ENCODE peak calls at places on chromosomes 12 and 14, in ten cellular contexts. One of them, this sample, is unnamed.

GRCh38 chr14:89956294-89957009 is 725 bp downstream of the TDP1 start:
- DNase-seq in ovary: peak
- DNase-seq in stomach: peak
- DNase-seq in A549: no peak
- DNase-seq in H1: no peak
- DNase-seq in sigmoid colon: peak
- DNase-seq in suprapubic skin: peak
- DNase-seq in K562: peak
- DNase-seq in transverse colon: peak
- DNase-seq in HepG2: peak
- DNase-seq in this sample: no peak

GRCh38 chr14:98578204-98578603 is 693.8 kb downstream of the BCL11B start:
- DNase-seq in ovary: no peak
- DNase-seq in stomach: no peak
- DNase-seq in A549: no peak
- DNase-seq in H1: no peak
- DNase-seq in sigmoid colon: no peak
- DNase-seq in suprapubic skin: no peak
- DNase-seq in K562: no peak
- DNase-seq in transverse colon: no peak
- DNase-seq in HepG2: no peak
- DNase-seq in this sample: no peak

GRCh38 chr12:108337235-108338223 is 1.6 kb downstream of the CMKLR1 start:
- DNase-seq in ovary: no peak
- DNase-seq in stomach: no peak
- DNase-seq in A549: peak
- DNase-seq in H1: no peak
- DNase-seq in sigmoid colon: no peak
- DNase-seq in suprapubic skin: no peak
- DNase-seq in K562: peak
- DNase-seq in transverse colon: no peak
- DNase-seq in HepG2: peak
- DNase-seq in this sample: no peak

GRCh38 chr14:53190938-53191337 is 37.8 kb upstream of the DDHD1 start:
- DNase-seq in ovary: no peak
- DNase-seq in stomach: no peak
- DNase-seq in A549: no peak
- DNase-seq in H1: no peak
- DNase-seq in sigmoid colon: no peak
- DNase-seq in suprapubic skin: no peak
- DNase-seq in K562: no peak
- DNase-seq in transverse colon: no peak
- DNase-seq in HepG2: no peak
- DNase-seq in this sample: no peak

GRCh38 chr14:41521891-41522290 is 84.8 kb upstream of the LRFN5 start:
- DNase-seq in ovary: no peak
- DNase-seq in stomach: no peak
- DNase-seq in A549: no peak
- DNase-seq in H1: no peak
- DNase-seq in sigmoid colon: no peak
- DNase-seq in suprapubic skin: no peak
- DNase-seq in K562: no peak
- DNase-seq in transverse colon: no peak
- DNase-seq in HepG2: no peak
- DNase-seq in this sample: no peak

GRCh38 chr12:124828264-124829007 is 35.2 kb downstream of the SCARB1 start:
- DNase-seq in ovary: no peak
- DNase-seq in stomach: peak
- DNase-seq in A549: peak
- DNase-seq in H1: no peak
- DNase-seq in sigmoid colon: no peak
- DNase-seq in suprapubic skin: no peak
- DNase-seq in K562: no peak
- DNase-seq in transverse colon: peak
- DNase-seq in HepG2: peak
- DNase-seq in this sample: no peak

GRCh38 chr12:60279224-60279623 is 683.4 kb downstream of the SLC16A7 start:
- DNase-seq in ovary: no peak
- DNase-seq in stomach: no peak
- DNase-seq in A549: no peak
- DNase-seq in H1: no peak
- DNase-seq in sigmoid colon: no peak
- DNase-seq in suprapubic skin: no peak
- DNase-seq in K562: no peak
- DNase-seq in transverse colon: no peak
- DNase-seq in HepG2: no peak
- DNase-seq in this sample: no peak

GRCh38 chr14:58245562-58245961 is 919 bp downstream of the PSMA3 start:
- DNase-seq in ovary: no peak
- DNase-seq in stomach: no peak
- DNase-seq in A549: no peak
- DNase-seq in H1: no peak
- DNase-seq in sigmoid colon: no peak
- DNase-seq in suprapubic skin: no peak
- DNase-seq in K562: no peak
- DNase-seq in transverse colon: no peak
- DNase-seq in HepG2: no peak
- DNase-seq in this sample: no peak

GRCh38 chr12:53205747-53206146 is 1.3 kb downstream of the ITGB7 start:
- DNase-seq in ovary: no peak
- DNase-seq in stomach: peak
- DNase-seq in A549: no peak
- DNase-seq in H1: no peak
- DNase-seq in sigmoid colon: no peak
- DNase-seq in suprapubic skin: peak
- DNase-seq in K562: no peak
- DNase-seq in transverse colon: peak
- DNase-seq in HepG2: no peak
- DNase-seq in this sample: no peak

GRCh38 chr12:116121453-116121871 is 156.0 kb downstream of the MED13L start:
- DNase-seq in ovary: no peak
- DNase-seq in stomach: no peak
- DNase-seq in A549: no peak
- DNase-seq in H1: no peak
- DNase-seq in sigmoid colon: no peak
- DNase-seq in suprapubic skin: no peak
- DNase-seq in K562: no peak
- DNase-seq in transverse colon: no peak
- DNase-seq in HepG2: no peak
- DNase-seq in this sample: no peak

GRCh38 chr12:109165599-109165998 is 49.2 kb downstream of the ACACB start:
- DNase-seq in ovary: no peak
- DNase-seq in stomach: no peak
- DNase-seq in A549: no peak
- DNase-seq in H1: no peak
- DNase-seq in sigmoid colon: peak
- DNase-seq in suprapubic skin: no peak
- DNase-seq in K562: no peak
- DNase-seq in transverse colon: no peak
- DNase-seq in HepG2: no peak
- DNase-seq in this sample: no peak

GRCh38 chr14:21106506-21107359 is 5.9 kb downstream of the TMEM253 start:
- DNase-seq in ovary: peak
- DNase-seq in stomach: peak
- DNase-seq in A549: peak
- DNase-seq in H1: peak
- DNase-seq in sigmoid colon: peak
- DNase-seq in suprapubic skin: peak
- DNase-seq in K562: peak
- DNase-seq in transverse colon: peak
- DNase-seq in HepG2: peak
- DNase-seq in this sample: peak

GRCh38 chr12:44584625-44585024 is 291.5 kb downstream of the NELL2 start:
- DNase-seq in ovary: no peak
- DNase-seq in stomach: no peak
- DNase-seq in A549: no peak
- DNase-seq in H1: peak
- DNase-seq in sigmoid colon: no peak
- DNase-seq in suprapubic skin: no peak
- DNase-seq in K562: no peak
- DNase-seq in transverse colon: no peak
- DNase-seq in HepG2: no peak
- DNase-seq in this sample: no peak

GRCh38 chr12:106300761-106301160 is 1.8 kb upstream of the TCP11L2 start:
- DNase-seq in ovary: no peak
- DNase-seq in stomach: no peak
- DNase-seq in A549: no peak
- DNase-seq in H1: no peak
- DNase-seq in sigmoid colon: no peak
- DNase-seq in suprapubic skin: no peak
- DNase-seq in K562: no peak
- DNase-seq in transverse colon: no peak
- DNase-seq in HepG2: peak
- DNase-seq in this sample: no peak

DNA sequence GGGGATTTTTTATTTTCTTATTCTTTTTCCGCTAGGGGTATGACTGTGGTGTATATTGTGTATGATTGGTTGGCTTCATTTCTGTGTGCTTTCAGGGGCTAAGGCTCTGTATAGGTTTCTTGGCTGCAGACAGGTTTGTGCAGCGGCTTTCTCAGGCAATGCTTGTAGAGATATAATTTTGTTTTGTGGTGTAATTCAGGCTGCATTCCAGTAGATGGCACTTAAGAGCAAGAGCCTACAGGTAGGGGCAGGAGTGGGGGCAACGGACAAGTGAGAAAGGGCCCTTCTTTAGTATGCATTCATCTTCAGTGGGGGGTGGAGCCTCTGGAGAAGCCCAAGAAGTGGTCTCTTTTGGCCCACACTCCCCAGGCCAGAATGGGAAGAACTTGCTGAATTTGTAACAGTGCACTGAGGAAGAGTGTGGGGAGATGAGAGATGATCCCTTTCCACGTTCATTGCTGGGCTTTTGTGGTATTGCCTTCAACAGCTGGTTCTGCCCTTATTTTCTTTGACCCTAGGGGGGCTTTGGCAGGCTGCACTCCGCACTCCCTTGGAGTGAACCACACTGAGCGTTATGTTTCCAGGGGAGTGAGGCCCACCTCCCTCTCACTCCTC is 78.6 kb downstream of the IFNG-AS1 start:
- DNase-seq in ovary: no peak
- DNase-seq in stomach: no peak
- DNase-seq in A549: peak
- DNase-seq in H1: no peak
- DNase-seq in sigmoid colon: no peak
- DNase-seq in suprapubic skin: no peak
- DNase-seq in K562: peak
- DNase-seq in transverse colon: no peak
- DNase-seq in HepG2: peak
- DNase-seq in this sample: no peak
- TF ChIP-seq CTCF in ovary: no peak
- TF ChIP-seq CTCF in stomach: no peak
- TF ChIP-seq CTCF in A549: no peak
- TF ChIP-seq CTCF in H1: peak
- TF ChIP-seq CTCF in sigmoid colon: no peak
- TF ChIP-seq CTCF in suprapubic skin: no peak
- TF ChIP-seq CTCF in K562: peak
- TF ChIP-seq CTCF in transverse colon: no peak
- TF ChIP-seq CTCF in HepG2: peak
- TF ChIP-seq CTCF in this sample: no peak

DNA sequence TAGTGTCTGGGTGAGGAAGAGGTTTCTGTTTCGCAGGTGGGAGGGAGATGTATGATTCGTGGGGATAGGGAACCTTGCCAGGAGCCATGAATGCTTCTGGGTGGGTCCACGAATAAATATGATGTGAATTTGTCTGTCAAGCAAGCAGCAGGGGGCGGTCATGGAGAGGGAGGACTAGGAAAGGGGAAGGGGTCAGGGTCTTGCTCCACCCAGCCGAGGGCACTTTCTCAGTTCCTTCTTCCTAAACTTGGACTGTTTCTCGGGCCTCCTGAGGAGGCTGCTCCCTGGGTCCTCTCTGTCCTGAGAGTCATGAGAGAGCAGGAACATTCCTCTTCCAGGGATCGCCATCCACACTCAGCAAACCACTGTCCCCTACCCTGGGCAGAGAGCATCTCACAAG is 72.4 kb downstream of the LGMN start:
- DNase-seq in ovary: no peak
- DNase-seq in stomach: no peak
- DNase-seq in A549: no peak
- DNase-seq in H1: no peak
- DNase-seq in sigmoid colon: peak
- DNase-seq in suprapubic skin: no peak
- DNase-seq in K562: no peak
- DNase-seq in transverse colon: peak
- DNase-seq in HepG2: no peak
- DNase-seq in this sample: no peak
- H3K4me3 ChIP-seq in ovary: no peak
- H3K4me3 ChIP-seq in stomach: no peak
- H3K4me3 ChIP-seq in A549: no peak
- H3K4me3 ChIP-seq in H1: no peak
- H3K4me3 ChIP-seq in sigmoid colon: no peak
- H3K4me3 ChIP-seq in suprapubic skin: no peak
- H3K4me3 ChIP-seq in K562: no peak
- H3K4me3 ChIP-seq in transverse colon: no peak
- H3K4me3 ChIP-seq in HepG2: no peak
- H3K4me3 ChIP-seq in this sample: no peak

GRCh38 chr12:101619868-101620761 is 25.3 kb downstream of the MYBPC1 start:
- DNase-seq in ovary: no peak
- DNase-seq in stomach: peak
- DNase-seq in A549: no peak
- DNase-seq in H1: no peak
- DNase-seq in sigmoid colon: no peak
- DNase-seq in suprapubic skin: no peak
- DNase-seq in K562: no peak
- DNase-seq in transverse colon: peak
- DNase-seq in HepG2: no peak
- DNase-seq in this sample: no peak
- TF ChIP-seq EP300 in ovary: no peak
- TF ChIP-seq EP300 in stomach: no peak
- TF ChIP-seq EP300 in A549: no peak
- TF ChIP-seq EP300 in H1: no peak
- TF ChIP-seq EP300 in sigmoid colon: no peak
- TF ChIP-seq EP300 in suprapubic skin: no peak
- TF ChIP-seq EP300 in K562: no peak
- TF ChIP-seq EP300 in transverse colon: no peak
- TF ChIP-seq EP300 in HepG2: no peak
- TF ChIP-seq EP300 in this sample: no peak

DNA sequence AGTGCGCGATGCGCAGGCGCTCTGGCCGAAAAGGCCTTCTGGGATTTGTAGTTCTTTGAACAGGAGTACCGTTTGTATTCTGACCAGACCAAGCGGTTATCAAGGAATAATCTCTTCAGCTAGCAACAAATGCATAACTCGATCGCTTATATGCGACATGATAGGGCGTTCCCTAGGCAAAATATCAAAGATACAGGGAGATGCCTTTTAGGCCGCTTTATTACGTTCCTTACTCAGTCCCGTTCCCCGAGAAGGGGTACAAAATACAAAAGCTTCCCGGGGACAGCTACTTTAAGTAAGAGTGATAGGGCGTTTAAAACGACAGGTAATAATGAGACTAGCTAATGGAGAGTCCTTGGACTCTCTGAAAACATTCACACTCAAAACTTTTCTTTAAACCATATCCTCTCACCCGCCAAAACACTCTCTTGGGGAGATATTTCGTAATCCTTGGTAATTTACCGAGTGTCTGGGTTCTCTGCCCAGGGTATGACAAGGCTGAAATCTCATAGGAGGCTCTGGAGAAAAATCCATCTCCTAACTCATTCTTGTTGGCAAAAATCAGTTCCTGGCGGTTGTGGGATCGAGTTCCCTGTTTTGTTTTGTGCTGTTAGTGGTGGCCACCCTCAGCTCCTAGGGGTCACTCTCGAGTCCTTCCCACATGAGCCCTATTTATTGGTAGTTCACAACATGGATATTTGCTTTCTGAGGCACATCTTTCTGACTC is 412 bp upstream of the SNW1 start:
- DNase-seq in ovary: peak
- DNase-seq in stomach: no peak
- DNase-seq in A549: peak
- DNase-seq in H1: no peak
- DNase-seq in sigmoid colon: peak
- DNase-seq in suprapubic skin: no peak
- DNase-seq in K562: peak
- DNase-seq in transverse colon: peak
- DNase-seq in HepG2: peak
- DNase-seq in this sample: peak
- TF ChIP-seq CTCF in ovary: no peak
- TF ChIP-seq CTCF in stomach: peak
- TF ChIP-seq CTCF in A549: peak
- TF ChIP-seq CTCF in H1: peak
- TF ChIP-seq CTCF in sigmoid colon: no peak
- TF ChIP-seq CTCF in suprapubic skin: no peak
- TF ChIP-seq CTCF in K562: peak
- TF ChIP-seq CTCF in transverse colon: peak
- TF ChIP-seq CTCF in HepG2: peak
- TF ChIP-seq CTCF in this sample: no peak

This sample was measured in tibial nerve.